ENCODE peak calls at places on chromosomes 6 and 20, in ten cellular contexts. Y, E, M, W, C, V, S, G, K and X are unnamed samples.

GRCh38 chr20:10385850-10386544 is 48.0 kb downstream of the MKKS start:
- DNase-seq in Y (peak; percentile 27), E (no peak), M (no peak), W (no peak), C (no peak), V (no peak), S (peak; percentile 64), G (no peak), K (no peak), X (no peak)

GRCh38 chr6:143724876-143725275 is 47.1 kb downstream of the PHACTR2 start:
- DNase-seq in Y (no peak), E (no peak), M (no peak), W (no peak), C (no peak), V (no peak), S (no peak), G (no peak), K (no peak), X (no peak)

GRCh38 chr20:49325981-49326380 is 48.1 kb upstream of the ZNFX1 start:
- DNase-seq in Y (peak; percentile 66), E (no peak), M (no peak), W (no peak), C (no peak), V (peak; percentile 29), S (peak; percentile 15), G (no peak), K (no peak), X (no peak)

GRCh38 chr6:157020398-157021266 is 243.5 kb downstream of the ARID1B start:
- DNase-seq in Y (peak; percentile 65), E (peak; percentile 65), M (peak; percentile 79), W (no peak), C (peak; percentile 71), V (peak; percentile 53), S (peak; percentile 67), G (peak; percentile 84), K (peak; percentile 72), X (peak; percentile 39)

GRCh38 chr6:165244524-165245247 is 64.7 kb downstream of the C6orf118 start:
- DNase-seq in Y (no peak), E (no peak), M (no peak), W (no peak), C (no peak), V (no peak), S (no peak), G (no peak), K (no peak), X (no peak)

GRCh38 chr20:701401-702129 is 26.0 kb upstream of the SCRT2 start:
- DNase-seq in Y (no peak), E (no peak), M (no peak), W (no peak), C (no peak), V (no peak), S (no peak), G (no peak), K (no peak), X (peak; percentile 73)

GRCh38 chr20:25278636-25279361 is 30.9 kb downstream of the PYGB start:
- DNase-seq in Y (no peak), E (no peak), M (no peak), W (no peak), C (no peak), V (peak; percentile 0), S (no peak), G (no peak), K (no peak), X (no peak)

GRCh38 chr6:140566706-140567330 is 1192.4 kb upstream of the CITED2 start:
- DNase-seq in Y (peak; percentile 80), E (no peak), M (no peak), W (no peak), C (no peak), V (no peak), S (peak; percentile 80), G (no peak), K (no peak), X (no peak)

GRCh38 chr6:24996145-24996836 is 60.5 kb upstream of the RIPOR2 start:
- DNase-seq in Y (no peak), E (no peak), M (no peak), W (no peak), C (no peak), V (no peak), S (no peak), G (no peak), K (no peak), X (no peak)

DNA sequence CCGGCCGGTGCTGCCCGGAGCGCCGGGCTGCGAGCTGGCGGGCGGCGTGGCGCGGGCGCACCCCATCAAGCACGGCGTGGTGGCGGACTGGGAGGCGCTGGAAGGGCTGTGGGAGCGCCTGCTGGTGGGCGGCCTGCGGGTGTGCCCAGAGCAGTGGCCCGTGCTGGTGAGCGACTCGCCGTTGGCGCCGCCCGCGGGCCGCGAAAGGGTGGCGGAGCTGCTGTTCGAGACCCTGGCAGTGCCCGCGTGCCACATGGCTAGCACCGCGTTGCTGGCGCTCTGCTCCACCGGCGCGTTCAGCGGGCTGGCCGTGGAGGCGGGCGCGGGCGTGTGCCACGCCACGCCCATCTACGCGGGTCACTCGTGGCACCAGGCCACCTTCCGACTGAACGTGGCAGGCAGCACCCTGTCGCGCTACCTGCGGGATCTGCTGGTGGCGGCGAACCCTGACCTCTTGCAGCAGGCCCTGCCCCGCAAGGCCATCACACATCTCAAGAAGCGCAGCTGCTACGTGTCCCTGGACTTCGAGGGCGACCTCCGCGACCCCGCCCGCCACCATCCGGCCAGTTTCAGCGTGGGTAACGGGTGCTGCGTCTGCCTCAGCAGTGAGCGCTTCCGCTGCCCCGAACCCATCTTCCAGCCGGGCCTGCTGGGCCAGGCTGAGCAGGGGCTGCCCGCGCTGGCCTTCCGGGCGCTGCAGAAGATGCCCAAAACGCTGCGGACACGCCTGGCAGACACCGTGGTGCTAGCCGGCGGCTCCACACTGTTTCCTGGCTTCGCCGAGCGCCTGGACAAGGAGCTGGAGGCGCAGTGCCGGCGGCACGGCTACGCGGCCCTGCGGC is 723 bp downstream of the ACTL10 start:
- DNase-seq in Y (peak; percentile 74), E (peak; percentile 40), M (peak; percentile 39), W (peak; percentile 88), C (no peak), V (peak; percentile 80), S (peak; percentile 82), G (no peak), K (peak; percentile 66), X (peak; percentile 79)
- TF ChIP-seq CTCF in Y (no peak), E (peak; percentile 77), M (no peak), W (peak; percentile 98), C (peak; percentile 83), V (no peak), S (no peak), G (peak; percentile 21), K (no peak), X (no peak)

DNA sequence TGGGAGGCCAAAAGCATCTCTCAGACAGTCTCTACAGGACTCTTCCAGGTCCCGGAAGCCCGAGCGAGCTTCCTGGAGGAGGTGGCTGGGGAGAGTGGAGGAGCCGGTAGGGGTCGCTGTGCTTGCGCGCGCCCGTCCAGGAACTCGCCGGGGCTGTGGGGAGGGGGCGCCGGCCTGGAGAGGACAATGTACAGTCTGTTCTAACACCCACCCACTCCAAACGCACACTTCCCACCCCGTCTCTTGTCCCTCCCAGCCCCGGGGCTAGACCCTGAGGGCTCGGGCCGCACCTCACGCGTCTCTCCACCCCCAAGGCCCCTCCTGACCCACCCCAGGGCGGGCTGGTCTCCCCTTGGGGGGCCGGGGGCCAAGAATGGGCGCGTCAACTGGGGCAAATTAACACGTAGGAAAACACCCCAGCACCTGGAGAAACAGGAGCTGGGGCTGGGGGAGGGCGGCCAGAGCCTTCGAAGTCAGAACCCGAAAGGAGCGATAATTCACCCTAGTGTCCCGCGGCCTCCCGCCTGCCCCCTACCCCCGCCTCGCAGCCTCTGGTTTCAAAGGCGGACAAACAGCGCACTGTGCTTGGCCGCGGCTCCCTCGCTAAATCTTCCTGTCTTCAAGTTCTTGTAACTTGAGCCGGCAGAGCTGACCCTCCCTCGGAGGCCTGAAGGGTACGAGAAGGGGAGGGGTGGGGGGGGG is 103.2 kb upstream of the FOXP4 start:
- DNase-seq in Y (no peak), E (no peak), M (no peak), W (no peak), C (peak; percentile 78), V (peak; percentile 64), S (peak; percentile 75), G (no peak), K (no peak), X (peak; percentile 39)
- TF ChIP-seq CTCF in Y (peak; percentile 39), E (peak; percentile 34), M (peak; percentile 7), W (peak; percentile 49), C (peak; percentile 83), V (no peak), S (peak; percentile 75), G (peak; percentile 53), K (peak; percentile 57), X (peak; percentile 26)

DNA sequence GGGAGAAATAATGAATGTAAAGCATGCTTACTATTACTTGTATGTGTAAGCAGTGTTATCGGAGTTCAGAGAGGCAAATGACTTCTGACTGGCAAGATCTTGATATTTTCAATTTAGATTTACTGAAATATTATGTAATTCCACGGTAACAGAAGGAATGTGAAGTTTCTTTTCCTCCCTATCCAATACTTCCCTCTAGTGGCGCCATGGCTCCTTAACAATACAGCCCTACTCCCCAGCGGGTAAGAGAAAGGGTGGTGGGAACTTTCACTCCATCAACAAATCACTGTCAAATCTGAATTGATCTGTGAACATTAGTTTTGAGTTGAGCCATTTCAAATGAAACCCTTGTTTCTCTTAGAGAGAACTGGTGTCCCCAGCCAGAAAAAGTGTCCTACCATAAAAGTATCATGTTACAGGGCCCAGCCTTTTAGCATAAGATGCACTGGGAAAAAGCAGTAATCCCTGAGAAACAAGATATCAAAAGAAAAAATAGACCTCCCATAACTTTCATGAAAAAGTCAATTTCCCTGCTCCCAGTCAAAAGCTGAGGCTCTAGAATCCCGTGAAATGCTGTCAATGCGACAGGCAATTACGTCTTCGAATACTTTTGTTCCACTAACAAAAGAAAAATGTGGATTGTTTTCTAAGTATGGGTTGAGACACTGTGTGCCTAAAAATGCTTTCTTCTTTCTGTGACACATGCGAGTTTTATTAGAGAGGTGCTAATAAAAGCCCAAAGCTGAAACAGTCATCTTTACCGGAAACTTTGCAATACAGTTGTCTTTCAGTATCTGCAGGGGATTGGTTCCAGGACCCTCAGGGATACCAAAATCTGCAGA is 12.9 kb downstream of the COX7A2 start:
- DNase-seq in Y (peak; percentile 78), E (no peak), M (no peak), W (no peak), C (peak; percentile 48), V (peak; percentile 22), S (peak; percentile 82), G (no peak), K (no peak), X (no peak)
- TF ChIP-seq CTCF in Y (peak; percentile 87), E (no peak), M (peak; percentile 41), W (peak; percentile 46), C (peak; percentile 54), V (peak; percentile 41), S (peak; percentile 88), G (peak; percentile 42), K (no peak), X (peak; percentile 56)

DNA sequence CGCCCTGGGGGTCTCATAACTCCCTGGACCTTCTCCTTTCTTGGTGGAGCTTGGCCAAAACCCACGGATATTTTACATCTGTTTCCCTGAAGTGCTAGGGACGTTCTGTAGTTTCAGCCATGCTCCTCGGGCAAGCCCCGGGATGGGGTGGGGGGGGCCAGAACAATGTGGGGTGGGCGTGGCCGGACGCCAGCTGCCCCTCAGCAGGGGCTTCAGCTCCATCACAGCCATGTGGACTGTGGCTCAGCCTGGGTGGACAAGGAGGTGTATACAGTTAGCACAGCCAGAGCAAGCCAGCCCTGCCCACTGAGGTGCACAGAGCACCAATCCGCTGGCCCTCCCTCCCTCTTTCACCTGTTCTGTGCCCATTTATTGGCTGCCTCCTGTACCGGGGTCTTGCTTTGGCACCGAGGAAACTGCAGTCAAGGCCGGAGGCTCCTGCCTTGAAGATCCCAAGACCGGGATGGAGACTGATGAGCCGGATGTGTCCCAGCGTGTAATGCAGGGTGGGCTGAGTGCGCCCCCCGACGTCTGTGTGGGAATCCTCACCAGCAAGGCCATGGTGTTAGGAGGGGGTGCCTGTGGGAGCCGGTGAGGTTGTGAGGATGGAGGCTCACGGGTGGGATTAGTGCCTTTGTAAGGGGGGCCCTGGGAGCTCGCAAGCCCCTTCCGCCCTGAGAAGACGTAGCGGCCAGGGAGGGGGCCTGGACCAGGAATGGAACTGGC is 28.0 kb downstream of the FRMD1 start:
- DNase-seq in Y (no peak), E (no peak), M (no peak), W (no peak), C (peak; percentile 44), V (no peak), S (peak; percentile 55), G (no peak), K (no peak), X (no peak)
- TF ChIP-seq CTCF in Y (no peak), E (no peak), M (no peak), W (no peak), C (no peak), V (no peak), S (peak; percentile 62), G (no peak), K (no peak), X (no peak)